ENCODE peak calls at places on chromosomes 16 and 17, in six cellular contexts. One of them, this sample, is unnamed.

GRCh38 chr17:28291780-28292330 is 27.1 kb upstream of the TMEM97 start:
- DNase-seq in PC-3: no peak
- DNase-seq in Peyer's patch: no peak
- DNase-seq in GM12865: no peak
- DNase-seq in pancreas: no peak
- DNase-seq in A549: no peak
- DNase-seq in this sample: no peak

GRCh38 chr16:55710466-55710865 is 54.7 kb downstream of the SLC6A2 start:
- DNase-seq in PC-3: no peak
- DNase-seq in Peyer's patch: no peak
- DNase-seq in GM12865: no peak
- DNase-seq in pancreas: no peak
- DNase-seq in A549: no peak
- DNase-seq in this sample: no peak

GRCh38 chr17:76537288-76537577 is 276 bp downstream of the CYGB start:
- DNase-seq in PC-3: no peak
- DNase-seq in Peyer's patch: no peak
- DNase-seq in GM12865: no peak
- DNase-seq in pancreas: no peak
- DNase-seq in A549: no peak
- DNase-seq in this sample: peak; percentile 68

GRCh38 chr17:82244413-82245140 is 15.7 kb downstream of the SLC16A3 start:
- DNase-seq in PC-3: peak; percentile 50
- DNase-seq in Peyer's patch: no peak
- DNase-seq in GM12865: no peak
- DNase-seq in pancreas: no peak
- DNase-seq in A549: peak; percentile 69
- DNase-seq in this sample: no peak

GRCh38 chr16:25692307-25692706 is 548 bp downstream of the HS3ST4 start:
- DNase-seq in PC-3: no peak
- DNase-seq in Peyer's patch: no peak
- DNase-seq in GM12865: no peak
- DNase-seq in pancreas: no peak
- DNase-seq in A549: no peak
- DNase-seq in this sample: peak; percentile 6

GRCh38 chr17:40342575-40343058 is 21.9 kb downstream of the GJD3 start:
- DNase-seq in PC-3: no peak
- DNase-seq in Peyer's patch: no peak
- DNase-seq in GM12865: no peak
- DNase-seq in pancreas: no peak
- DNase-seq in A549: no peak
- DNase-seq in this sample: no peak

GRCh38 chr17:44781553-44782348 is 23.0 kb downstream of the ADAM11 start:
- DNase-seq in PC-3: no peak
- DNase-seq in Peyer's patch: no peak
- DNase-seq in GM12865: no peak
- DNase-seq in pancreas: no peak
- DNase-seq in A549: no peak
- DNase-seq in this sample: peak; percentile 57

GRCh38 chr16:47511882-47512281 is 50.8 kb downstream of the PHKB start:
- DNase-seq in PC-3: no peak
- DNase-seq in Peyer's patch: no peak
- DNase-seq in GM12865: no peak
- DNase-seq in pancreas: no peak
- DNase-seq in A549: no peak
- DNase-seq in this sample: no peak

GRCh38 chr16:11405331-11406176 is 60.3 kb downstream of the RMI2 start:
- DNase-seq in PC-3: peak; percentile 52
- DNase-seq in Peyer's patch: peak; percentile 73
- DNase-seq in GM12865: peak; percentile 54
- DNase-seq in pancreas: no peak
- DNase-seq in A549: peak; percentile 56
- DNase-seq in this sample: no peak

GRCh38 chr17:50211249-50212120 is 10.1 kb upstream of the COL1A1 start:
- DNase-seq in PC-3: no peak
- DNase-seq in Peyer's patch: peak; percentile 29
- DNase-seq in GM12865: no peak
- DNase-seq in pancreas: no peak
- DNase-seq in A549: no peak
- DNase-seq in this sample: no peak

GRCh38 chr17:1022278-1023024 is 25.5 kb downstream of the TIMM22 start:
- DNase-seq in PC-3: no peak
- DNase-seq in Peyer's patch: no peak
- DNase-seq in GM12865: no peak
- DNase-seq in pancreas: no peak
- DNase-seq in A549: no peak
- DNase-seq in this sample: peak; percentile 66

GRCh38 chr17:58215685-58216084 is 3.4 kb downstream of the MKS1 start:
- DNase-seq in PC-3: peak; percentile 47
- DNase-seq in Peyer's patch: no peak
- DNase-seq in GM12865: no peak
- DNase-seq in pancreas: no peak
- DNase-seq in A549: peak; percentile 31
- DNase-seq in this sample: no peak

GRCh38 chr17:59427425-59427921 is 96.0 kb downstream of the YPEL2 start:
- DNase-seq in PC-3: peak; percentile 30
- DNase-seq in Peyer's patch: no peak
- DNase-seq in GM12865: peak; percentile 54
- DNase-seq in pancreas: no peak
- DNase-seq in A549: peak; percentile 20
- DNase-seq in this sample: no peak

GRCh38 chr17:7912927-7913524 is 3.1 kb downstream of the RNF227 start:
- DNase-seq in PC-3: peak; percentile 73
- DNase-seq in Peyer's patch: peak; percentile 62
- DNase-seq in GM12865: peak; percentile 89
- DNase-seq in pancreas: no peak
- DNase-seq in A549: peak; percentile 93
- DNase-seq in this sample: peak; percentile 43

GRCh38 chr17:31078290-31078689 is 16.5 kb upstream of the NF1 start:
- DNase-seq in PC-3: peak; percentile 35
- DNase-seq in Peyer's patch: no peak
- DNase-seq in GM12865: no peak
- DNase-seq in pancreas: no peak
- DNase-seq in A549: peak; percentile 20
- DNase-seq in this sample: no peak

GRCh38 chr16:56262148-56262878 is 71.0 kb downstream of the GNAO1 start:
- DNase-seq in PC-3: peak; percentile 5
- DNase-seq in Peyer's patch: peak; percentile 85
- DNase-seq in GM12865: no peak
- DNase-seq in pancreas: no peak
- DNase-seq in A549: no peak
- DNase-seq in this sample: no peak

GRCh38 chr17:14048169-14048568 is 21.1 kb upstream of the COX10 start:
- DNase-seq in PC-3: peak; percentile 37
- DNase-seq in Peyer's patch: no peak
- DNase-seq in GM12865: no peak
- DNase-seq in pancreas: no peak
- DNase-seq in A549: peak; percentile 28
- DNase-seq in this sample: no peak

GRCh38 chr17:7466644-7467341 is 12.6 kb downstream of the ZBTB4 start:
- DNase-seq in PC-3: peak; percentile 16
- DNase-seq in Peyer's patch: no peak
- DNase-seq in GM12865: peak; percentile 24
- DNase-seq in pancreas: no peak
- DNase-seq in A549: no peak
- DNase-seq in this sample: peak; percentile 84

GRCh38 chr16:56776562-56776961 is 46.6 kb downstream of the NUP93 start:
- DNase-seq in PC-3: no peak
- DNase-seq in Peyer's patch: no peak
- DNase-seq in GM12865: no peak
- DNase-seq in pancreas: peak; percentile 43
- DNase-seq in A549: no peak
- DNase-seq in this sample: no peak

GRCh38 chr17:5443728-5444127 is 4.8 kb upstream of the C1QBP start:
- DNase-seq in PC-3: no peak
- DNase-seq in Peyer's patch: no peak
- DNase-seq in GM12865: no peak
- DNase-seq in pancreas: no peak
- DNase-seq in A549: no peak
- DNase-seq in this sample: no peak

GRCh38 chr17:5438716-5439445 is at the start of gene C1QBP:
- DNase-seq in PC-3: peak; percentile 94
- DNase-seq in Peyer's patch: peak; percentile 97
- DNase-seq in GM12865: peak; percentile 97
- DNase-seq in pancreas: peak; percentile 86
- DNase-seq in A549: peak; percentile 96
- DNase-seq in this sample: peak; percentile 92

GRCh38 chr17:5434984-5435383 is 4.0 kb downstream of the C1QBP start:
- DNase-seq in PC-3: no peak
- DNase-seq in Peyer's patch: no peak
- DNase-seq in GM12865: no peak
- DNase-seq in pancreas: no peak
- DNase-seq in A549: no peak
- DNase-seq in this sample: no peak

GRCh38 chr17:5437721-5438317 is 1.1 kb downstream of the C1QBP start:
- DNase-seq in PC-3: peak; percentile 72
- DNase-seq in Peyer's patch: no peak
- DNase-seq in GM12865: no peak
- DNase-seq in pancreas: no peak
- DNase-seq in A549: no peak
- DNase-seq in this sample: no peak

GRCh38 chr17:5439446-5439764 is 450 bp upstream of the C1QBP start:
- DNase-seq in PC-3: no peak
- DNase-seq in Peyer's patch: no peak
- DNase-seq in GM12865: no peak
- DNase-seq in pancreas: no peak
- DNase-seq in A549: no peak
- DNase-seq in this sample: no peak
- H3K4me3 ChIP-seq in PC-3: peak overlapping the region; percentile 43
- H3K4me3 ChIP-seq in Peyer's patch: peak overlapping the region; percentile 62
- H3K4me3 ChIP-seq in GM12865: peak overlapping the region; percentile 38
- H3K4me3 ChIP-seq in pancreas: peak overlapping the region; percentile 80
- H3K4me3 ChIP-seq in A549: peak overlapping the region; percentile 77
- H3K4me3 ChIP-seq in this sample: peak overlapping the region; percentile 82

GRCh38 chr16:70399951-70400350 is 38.9 kb downstream of the ST3GAL2 start:
- DNase-seq in PC-3: no peak
- DNase-seq in Peyer's patch: no peak
- DNase-seq in GM12865: no peak
- DNase-seq in pancreas: no peak
- DNase-seq in A549: no peak
- DNase-seq in this sample: no peak
- H3K4me3 ChIP-seq in PC-3: no peak overlapping the region
- H3K4me3 ChIP-seq in Peyer's patch: no peak overlapping the region
- H3K4me3 ChIP-seq in GM12865: no peak overlapping the region
- H3K4me3 ChIP-seq in pancreas: no peak overlapping the region
- H3K4me3 ChIP-seq in A549: no peak overlapping the region
- H3K4me3 ChIP-seq in this sample: no peak overlapping the region

GRCh38 chr17:35732806-35733136 is 1.3 kb downstream of the RASL10B start:
- DNase-seq in PC-3: no peak
- DNase-seq in Peyer's patch: no peak
- DNase-seq in GM12865: no peak
- DNase-seq in pancreas: no peak
- DNase-seq in A549: no peak
- DNase-seq in this sample: no peak
- H3K4me3 ChIP-seq in PC-3: no peak overlapping the region
- H3K4me3 ChIP-seq in Peyer's patch: no peak overlapping the region
- H3K4me3 ChIP-seq in GM12865: no peak overlapping the region
- H3K4me3 ChIP-seq in pancreas: no peak overlapping the region
- H3K4me3 ChIP-seq in A549: no peak overlapping the region
- H3K4me3 ChIP-seq in this sample: no peak overlapping the region

DNA sequence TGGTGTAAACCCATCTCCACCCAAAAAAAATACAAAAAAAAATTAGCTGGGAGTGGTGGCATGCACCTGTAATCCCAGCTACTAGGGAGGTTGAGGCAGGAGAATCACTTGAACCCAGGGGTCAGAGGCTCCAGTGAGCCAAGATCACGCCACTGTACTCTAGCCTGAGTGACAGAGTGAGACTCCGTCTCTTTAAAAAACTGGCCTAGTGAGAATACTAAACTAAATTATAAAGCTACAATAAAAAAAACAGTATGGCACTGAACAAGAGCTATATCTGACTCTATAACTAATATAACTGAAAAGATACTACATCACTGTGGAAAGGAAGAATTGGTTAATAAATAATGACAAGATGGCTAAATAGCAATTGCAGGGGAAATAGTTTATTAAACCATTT is 6.4 kb downstream of the SMURF2 start:
- DNase-seq in PC-3: no peak
- DNase-seq in Peyer's patch: no peak
- DNase-seq in GM12865: no peak
- DNase-seq in pancreas: no peak
- DNase-seq in A549: no peak
- DNase-seq in this sample: no peak
- H3K4me3 ChIP-seq in PC-3: no peak overlapping the region
- H3K4me3 ChIP-seq in Peyer's patch: no peak overlapping the region
- H3K4me3 ChIP-seq in GM12865: no peak overlapping the region
- H3K4me3 ChIP-seq in pancreas: no peak overlapping the region
- H3K4me3 ChIP-seq in A549: no peak overlapping the region
- H3K4me3 ChIP-seq in this sample: no peak overlapping the region

DNA sequence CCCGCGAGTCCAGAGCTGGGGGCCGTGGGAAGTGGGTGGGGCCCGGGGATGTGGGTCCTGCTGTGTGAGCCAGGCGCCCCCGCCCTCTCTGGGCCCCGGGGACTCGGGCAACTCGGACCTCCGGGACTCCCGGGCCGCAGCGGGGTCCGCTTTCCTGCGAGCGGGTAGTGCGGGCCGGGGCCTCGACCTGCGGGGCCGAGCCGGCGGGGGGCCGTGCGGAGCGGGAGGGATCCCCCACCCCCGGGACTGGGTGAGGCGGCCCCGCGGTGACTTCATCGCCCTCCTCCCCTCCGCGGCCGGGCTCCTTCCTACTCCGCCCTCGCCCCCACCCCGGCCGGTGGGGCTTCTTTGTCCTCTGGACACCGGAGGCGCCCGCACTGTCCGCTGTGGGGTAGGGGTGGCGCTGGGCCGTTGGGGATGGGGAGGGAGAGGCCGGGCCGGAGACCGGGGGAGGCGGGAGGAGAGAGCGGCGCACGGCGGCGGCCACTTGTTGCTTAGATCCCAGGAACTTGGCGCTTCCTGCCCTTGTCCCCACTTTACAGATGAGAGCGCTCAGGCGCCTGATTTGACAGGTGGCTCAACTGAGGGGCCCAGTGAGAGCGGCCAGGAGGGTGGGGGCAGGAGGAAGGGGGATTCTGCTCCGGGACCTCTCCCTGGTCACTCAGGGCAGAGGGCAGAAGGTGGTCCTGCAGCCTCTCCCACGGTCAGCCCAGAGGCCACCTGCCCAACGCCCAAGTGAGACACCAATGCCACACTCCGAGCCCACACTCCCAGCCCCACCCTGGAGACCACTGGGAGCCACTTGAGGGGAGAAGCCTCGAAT is 884 bp downstream of the CMTM3 start:
- DNase-seq in PC-3: peak; percentile 27
- DNase-seq in Peyer's patch: peak; percentile 71
- DNase-seq in GM12865: peak; percentile 18
- DNase-seq in pancreas: peak; percentile 51
- DNase-seq in A549: peak; percentile 32
- DNase-seq in this sample: peak; percentile 73
- H3K4me3 ChIP-seq in PC-3: peak overlapping the region; percentile 72
- H3K4me3 ChIP-seq in Peyer's patch: peak overlapping the region; percentile 82
- H3K4me3 ChIP-seq in GM12865: peak overlapping the region; percentile 52
- H3K4me3 ChIP-seq in pancreas: peak overlapping the region; percentile 38
- H3K4me3 ChIP-seq in A549: peak overlapping the region; percentile 86
- H3K4me3 ChIP-seq in this sample: peak overlapping the region; percentile 97

DNA sequence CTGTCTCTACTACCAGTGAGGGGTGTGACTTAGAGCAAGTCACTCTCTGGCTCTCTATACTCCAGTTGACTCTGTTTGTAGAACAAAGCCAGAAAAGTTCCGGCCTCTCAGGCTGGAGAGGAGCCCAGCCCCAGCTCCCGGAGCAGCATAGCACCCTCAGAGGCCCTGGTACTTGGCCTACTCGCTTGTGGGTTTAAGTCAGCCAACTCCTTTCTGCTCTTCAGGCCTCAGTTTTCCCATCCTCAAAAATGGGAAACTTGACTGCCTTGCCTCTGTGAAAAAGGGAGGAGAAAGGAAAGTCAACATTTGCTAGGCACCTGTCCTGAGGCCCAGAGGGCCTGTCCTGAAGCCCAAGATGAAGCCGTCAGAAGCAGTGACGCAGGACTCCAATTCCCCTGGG is 1.1 kb downstream of the CHST6 start:
- DNase-seq in PC-3: no peak
- DNase-seq in Peyer's patch: no peak
- DNase-seq in GM12865: no peak
- DNase-seq in pancreas: no peak
- DNase-seq in A549: no peak
- DNase-seq in this sample: no peak
- H3K4me3 ChIP-seq in PC-3: no peak overlapping the region
- H3K4me3 ChIP-seq in Peyer's patch: no peak overlapping the region
- H3K4me3 ChIP-seq in GM12865: no peak overlapping the region
- H3K4me3 ChIP-seq in pancreas: no peak overlapping the region
- H3K4me3 ChIP-seq in A549: no peak overlapping the region
- H3K4me3 ChIP-seq in this sample: peak overlapping the region; percentile 56

This sample was measured in heart right ventricle.